ENCODE peak calls at places on chromosome 19, in six cellular contexts. L is stimulated activated naive CD4-positive, alpha-beta T cell; E is OCI-LY7; X is HCT116; V is HEK293T; R is IMR-90. F is an unnamed sample.

GRCh38 chr19:39696418-39696817 is 7.9 kb upstream of the LGALS14 start:
- DNase-seq in L (no peak), E (no peak), X (no peak), V (no peak), R (no peak), F (no peak)

GRCh38 chr19:2618611-2619010 is 83.9 kb downstream of the GNG7 start:
- DNase-seq in L (peak; percentile 48), E (peak; percentile 71), X (peak; percentile 62), V (no peak), R (peak; percentile 28), F (peak; percentile 64)

GRCh38 chr19:49447485-49448431 is 3.9 kb downstream of the PIH1D1 start:
- DNase-seq in L (no peak), E (peak; percentile 80), X (peak; percentile 50), V (no peak), R (peak; percentile 8), F (no peak)

GRCh38 chr19:40317338-40317737 is 30.9 kb downstream of the C19orf47 start:
- DNase-seq in L (no peak), E (no peak), X (no peak), V (no peak), R (no peak), F (no peak)

GRCh38 chr19:51366999-51367564 is 894 bp upstream of the ETFB start:
- DNase-seq in L (peak; percentile 30), E (peak; percentile 68), X (no peak), V (no peak), R (no peak), F (peak; percentile 28)

GRCh38 chr19:42529248-42529764 is 1.0 kb upstream of the CEACAM1 start:
- DNase-seq in L (peak; percentile 66), E (peak; percentile 84), X (peak; percentile 31), V (peak; percentile 75), R (peak; percentile 19), F (peak; percentile 65)

GRCh38 chr19:32196690-32197420 is 148.6 kb upstream of the ZNF507 start:
- DNase-seq in L (no peak), E (no peak), X (no peak), V (no peak), R (no peak), F (no peak)

GRCh38 chr19:2041686-2042484 is 9.2 kb downstream of the MKNK2 start:
- DNase-seq in L (peak; percentile 99), E (peak; percentile 97), X (peak; percentile 82), V (peak; percentile 95), R (peak; percentile 85), F (peak; percentile 100)

GRCh38 chr19:46718157-46718933 is 1.4 kb upstream of the PRKD2 start:
- DNase-seq in L (peak; percentile 42), E (peak; percentile 85), X (no peak), V (no peak), R (no peak), F (peak; percentile 76)

GRCh38 chr19:17001603-17002183 is 24.9 kb downstream of the CPAMD8 start:
- DNase-seq in L (peak; percentile 75), E (no peak), X (no peak), V (no peak), R (no peak), F (peak; percentile 89)

GRCh38 chr19:32676186-32676894 is 692 bp downstream of the RGS9BP start:
- DNase-seq in L (peak; percentile 10), E (no peak), X (no peak), V (no peak), R (no peak), F (peak; percentile 24)

GRCh38 chr19:38252935-38253691 is 3.1 kb downstream of the PPP1R14A start:
- DNase-seq in L (no peak), E (no peak), X (no peak), V (no peak), R (no peak), F (no peak)

GRCh38 chr19:29660835-29661234 is 4.4 kb upstream of the PLEKHF1 start:
- DNase-seq in L (peak; percentile 43), E (no peak), X (no peak), V (no peak), R (no peak), F (no peak)

GRCh38 chr19:280541-281007 is 10.6 kb downstream of the PLPP2 start:
- DNase-seq in L (no peak), E (no peak), X (no peak), V (no peak), R (no peak), F (no peak)

GRCh38 chr19:6241680-6242079 is 38.1 kb downstream of the MLLT1 start:
- DNase-seq in L (no peak), E (no peak), X (no peak), V (no peak), R (no peak), F (no peak)

GRCh38 chr19:42553292-42554045 is 25.2 kb upstream of the CEACAM1 start:
- DNase-seq in L (no peak), E (no peak), X (no peak), V (no peak), R (peak; percentile 67), F (no peak)

GRCh38 chr19:35717665-35718344 is at the start of gene KMT2B:
- DNase-seq in L (no peak), E (no peak), X (no peak), V (peak; percentile 96), R (no peak), F (no peak)

GRCh38 chr19:33621811-33622504 is at the start of gene CHST8:
- DNase-seq in L (no peak), E (no peak), X (no peak), V (peak; percentile 82), R (no peak), F (no peak)

GRCh38 chr19:7397687-7398086 is 49.0 kb downstream of the ARHGEF18 start:
- DNase-seq in L (no peak), E (no peak), X (no peak), V (no peak), R (peak; percentile 90), F (no peak)

GRCh38 chr19:45450042-45450380 is 17.8 kb upstream of the FOSB start:
- DNase-seq in L (no peak), E (no peak), X (no peak), V (no peak), R (no peak), F (peak; percentile 50)

GRCh38 chr19:54136086-54136863 is 1.3 kb upstream of the CNOT3 start:
- DNase-seq in L (no peak), E (no peak), X (no peak), V (no peak), R (peak; percentile 16), F (no peak)

GRCh38 chr19:38046254-38047047 is 139.4 kb downstream of the SIPA1L3 start:
- DNase-seq in L (no peak), E (peak; percentile 86), X (no peak), V (no peak), R (no peak), F (no peak)

GRCh38 chr19:3343619-3344502 is 22.5 kb upstream of the NFIC start:
- DNase-seq in L (peak; percentile 42), E (peak; percentile 24), X (peak; percentile 87), V (peak; percentile 87), R (peak; percentile 78), F (peak; percentile 42)

GRCh38 chr19:18464646-18465045 is 26.7 kb upstream of the ISYNA1 start:
- DNase-seq in L (no peak), E (no peak), X (no peak), V (no peak), R (peak; percentile 97), F (no peak)

GRCh38 chr19:35911790-35912189 is 3.7 kb upstream of the TYROBP start:
- DNase-seq in L (no peak), E (no peak), X (peak; percentile 38), V (no peak), R (peak; percentile 38), F (no peak)

GRCh38 chr19:6930190-6930589 is 42.8 kb downstream of the ADGRE1 start:
- DNase-seq in L (no peak), E (no peak), X (no peak), V (no peak), R (no peak), F (no peak)

GRCh38 chr19:17706750-17707181 is 12.5 kb upstream of the MAP1S start:
- DNase-seq in L (no peak), E (no peak), X (peak; percentile 69), V (peak; percentile 60), R (peak; percentile 39), F (no peak)

GRCh38 chr19:17074628-17075034 is 621 bp downstream of the HAUS8 start:
- DNase-seq in L (no peak), E (peak; percentile 77), X (no peak), V (no peak), R (no peak), F (peak; percentile 9)

GRCh38 chr19:10105241-10106099 is 692 bp upstream of the PPAN start:
- DNase-seq in L (peak; percentile 65), E (peak; percentile 49), X (no peak), V (no peak), R (no peak), F (no peak)

GRCh38 chr19:29193116-29193515 is 19.8 kb downstream of the UQCRFS1 start:
- DNase-seq in L (no peak), E (no peak), X (no peak), V (no peak), R (no peak), F (no peak)

GRCh38 chr19:46390866-46391265 is 22.5 kb downstream of the CCDC8 start:
- DNase-seq in L (no peak), E (no peak), X (no peak), V (no peak), R (no peak), F (no peak)

GRCh38 chr19:44904426-44904994 is 1.1 kb upstream of the APOE start:
- DNase-seq in L (no peak), E (peak; percentile 20), X (no peak), V (no peak), R (no peak), F (no peak)

GRCh38 chr19:33139165-33139564 is 7.3 kb downstream of the WDR88 start:
- DNase-seq in L (no peak), E (no peak), X (no peak), V (no peak), R (no peak), F (no peak)

GRCh38 chr19:27887946-27888345 is 1325.0 kb downstream of the UQCRFS1 start:
- DNase-seq in L (no peak), E (no peak), X (no peak), V (no peak), R (no peak), F (no peak)